ENCODE peak calls at places on chromosomes 3 and 15, in eight cellular contexts. One of them, this sample, is unnamed.

GRCh38 chr15:74769463-74770025 is 12.3 kb upstream of the CSK start:
- DNase-seq in hepatocyte: no peak
- DNase-seq in HCT116: no peak
- DNase-seq in NCI-H1092: no peak
- DNase-seq in cardiac muscle cell: no peak
- DNase-seq in effector memory CD8-positive, alpha-beta T cell: no peak
- DNase-seq in NCI-H1105: no peak
- DNase-seq in T-helper 1 cell: no peak
- DNase-seq in this sample: no peak

GRCh38 chr3:99808163-99808794 is 9.4 kb upstream of the CMSS1 start:
- DNase-seq in hepatocyte: peak
- DNase-seq in HCT116: peak
- DNase-seq in NCI-H1092: peak
- DNase-seq in cardiac muscle cell: peak
- DNase-seq in effector memory CD8-positive, alpha-beta T cell: peak
- DNase-seq in NCI-H1105: peak
- DNase-seq in T-helper 1 cell: peak
- DNase-seq in this sample: peak

GRCh38 chr3:128426128-128426921 is 40.4 kb downstream of the DNAJB8 start:
- DNase-seq in hepatocyte: peak
- DNase-seq in HCT116: no peak
- DNase-seq in NCI-H1092: no peak
- DNase-seq in cardiac muscle cell: peak
- DNase-seq in effector memory CD8-positive, alpha-beta T cell: peak
- DNase-seq in NCI-H1105: no peak
- DNase-seq in T-helper 1 cell: peak
- DNase-seq in this sample: peak

GRCh38 chr15:71659730-71660067 is 150.7 kb upstream of the NR2E3 start:
- DNase-seq in hepatocyte: no peak
- DNase-seq in HCT116: no peak
- DNase-seq in NCI-H1092: no peak
- DNase-seq in cardiac muscle cell: no peak
- DNase-seq in effector memory CD8-positive, alpha-beta T cell: no peak
- DNase-seq in NCI-H1105: no peak
- DNase-seq in T-helper 1 cell: no peak
- DNase-seq in this sample: no peak

GRCh38 chr3:59426851-59427565 is 377.2 kb upstream of the CFAP20DC start:
- DNase-seq in hepatocyte: no peak
- DNase-seq in HCT116: no peak
- DNase-seq in NCI-H1092: no peak
- DNase-seq in cardiac muscle cell: peak
- DNase-seq in effector memory CD8-positive, alpha-beta T cell: no peak
- DNase-seq in NCI-H1105: no peak
- DNase-seq in T-helper 1 cell: no peak
- DNase-seq in this sample: no peak

GRCh38 chr3:105827959-105828358 is 40.9 kb downstream of the CBLB start:
- DNase-seq in hepatocyte: peak
- DNase-seq in HCT116: peak
- DNase-seq in NCI-H1092: no peak
- DNase-seq in cardiac muscle cell: peak
- DNase-seq in effector memory CD8-positive, alpha-beta T cell: no peak
- DNase-seq in NCI-H1105: no peak
- DNase-seq in T-helper 1 cell: no peak
- DNase-seq in this sample: no peak

GRCh38 chr15:64982472-64982871 is 7.2 kb downstream of the SPG21 start:
- DNase-seq in hepatocyte: no peak
- DNase-seq in HCT116: no peak
- DNase-seq in NCI-H1092: no peak
- DNase-seq in cardiac muscle cell: no peak
- DNase-seq in effector memory CD8-positive, alpha-beta T cell: no peak
- DNase-seq in NCI-H1105: no peak
- DNase-seq in T-helper 1 cell: no peak
- DNase-seq in this sample: no peak

GRCh38 chr3:71753716-71754609 is at the start of gene GPR27:
- DNase-seq in hepatocyte: peak
- DNase-seq in HCT116: no peak
- DNase-seq in NCI-H1092: peak
- DNase-seq in cardiac muscle cell: peak
- DNase-seq in effector memory CD8-positive, alpha-beta T cell: no peak
- DNase-seq in NCI-H1105: no peak
- DNase-seq in T-helper 1 cell: no peak
- DNase-seq in this sample: no peak

GRCh38 chr3:66432041-66432766 is 68.6 kb downstream of the LRIG1 start:
- DNase-seq in hepatocyte: no peak
- DNase-seq in HCT116: no peak
- DNase-seq in NCI-H1092: no peak
- DNase-seq in cardiac muscle cell: no peak
- DNase-seq in effector memory CD8-positive, alpha-beta T cell: no peak
- DNase-seq in NCI-H1105: no peak
- DNase-seq in T-helper 1 cell: no peak
- DNase-seq in this sample: no peak

GRCh38 chr15:64851503-64851840 is 9.8 kb downstream of the PLEKHO2 start:
- DNase-seq in hepatocyte: peak
- DNase-seq in HCT116: no peak
- DNase-seq in NCI-H1092: no peak
- DNase-seq in cardiac muscle cell: peak
- DNase-seq in effector memory CD8-positive, alpha-beta T cell: no peak
- DNase-seq in NCI-H1105: no peak
- DNase-seq in T-helper 1 cell: no peak
- DNase-seq in this sample: no peak

GRCh38 chr3:182713743-182714517 is 79.4 kb upstream of the ATP11B start:
- DNase-seq in hepatocyte: peak
- DNase-seq in HCT116: peak
- DNase-seq in NCI-H1092: no peak
- DNase-seq in cardiac muscle cell: peak
- DNase-seq in effector memory CD8-positive, alpha-beta T cell: no peak
- DNase-seq in NCI-H1105: peak
- DNase-seq in T-helper 1 cell: no peak
- DNase-seq in this sample: peak

GRCh38 chr3:27216955-27217552 is 152.1 kb downstream of the NEK10 start:
- DNase-seq in hepatocyte: no peak
- DNase-seq in HCT116: no peak
- DNase-seq in NCI-H1092: no peak
- DNase-seq in cardiac muscle cell: peak
- DNase-seq in effector memory CD8-positive, alpha-beta T cell: no peak
- DNase-seq in NCI-H1105: no peak
- DNase-seq in T-helper 1 cell: no peak
- DNase-seq in this sample: no peak

GRCh38 chr3:14472471-14473351 is 67.4 kb downstream of the GRIP2 start:
- DNase-seq in hepatocyte: peak
- DNase-seq in HCT116: peak
- DNase-seq in NCI-H1092: no peak
- DNase-seq in cardiac muscle cell: peak
- DNase-seq in effector memory CD8-positive, alpha-beta T cell: no peak
- DNase-seq in NCI-H1105: no peak
- DNase-seq in T-helper 1 cell: no peak
- DNase-seq in this sample: no peak

GRCh38 chr3:39150803-39151631 is 2.4 kb downstream of the CSRNP1 start:
- DNase-seq in hepatocyte: peak
- DNase-seq in HCT116: no peak
- DNase-seq in NCI-H1092: no peak
- DNase-seq in cardiac muscle cell: peak
- DNase-seq in effector memory CD8-positive, alpha-beta T cell: no peak
- DNase-seq in NCI-H1105: no peak
- DNase-seq in T-helper 1 cell: no peak
- DNase-seq in this sample: peak

GRCh38 chr3:55543228-55543627 is 56.1 kb upstream of the WNT5A start:
- DNase-seq in hepatocyte: no peak
- DNase-seq in HCT116: no peak
- DNase-seq in NCI-H1092: no peak
- DNase-seq in cardiac muscle cell: no peak
- DNase-seq in effector memory CD8-positive, alpha-beta T cell: no peak
- DNase-seq in NCI-H1105: no peak
- DNase-seq in T-helper 1 cell: no peak
- DNase-seq in this sample: no peak

GRCh38 chr15:49168026-49168425 is 2.0 kb upstream of the GALK2 start:
- DNase-seq in hepatocyte: no peak
- DNase-seq in HCT116: no peak
- DNase-seq in NCI-H1092: no peak
- DNase-seq in cardiac muscle cell: no peak
- DNase-seq in effector memory CD8-positive, alpha-beta T cell: no peak
- DNase-seq in NCI-H1105: no peak
- DNase-seq in T-helper 1 cell: no peak
- DNase-seq in this sample: no peak

GRCh38 chr3:23877324-23877980 is 39.3 kb downstream of the NKIRAS1 start:
- DNase-seq in hepatocyte: no peak
- DNase-seq in HCT116: no peak
- DNase-seq in NCI-H1092: no peak
- DNase-seq in cardiac muscle cell: peak
- DNase-seq in effector memory CD8-positive, alpha-beta T cell: no peak
- DNase-seq in NCI-H1105: no peak
- DNase-seq in T-helper 1 cell: no peak
- DNase-seq in this sample: no peak

GRCh38 chr3:162684260-162684659 is 1187.7 kb downstream of the OTOL1 start:
- DNase-seq in hepatocyte: no peak
- DNase-seq in HCT116: no peak
- DNase-seq in NCI-H1092: no peak
- DNase-seq in cardiac muscle cell: no peak
- DNase-seq in effector memory CD8-positive, alpha-beta T cell: no peak
- DNase-seq in NCI-H1105: no peak
- DNase-seq in T-helper 1 cell: no peak
- DNase-seq in this sample: no peak

GRCh38 chr3:77906102-77906709 is 866.3 kb downstream of the ROBO2 start:
- DNase-seq in hepatocyte: no peak
- DNase-seq in HCT116: no peak
- DNase-seq in NCI-H1092: no peak
- DNase-seq in cardiac muscle cell: no peak
- DNase-seq in effector memory CD8-positive, alpha-beta T cell: no peak
- DNase-seq in NCI-H1105: no peak
- DNase-seq in T-helper 1 cell: no peak
- DNase-seq in this sample: no peak

GRCh38 chr3:13750731-13751130 is 129.1 kb downstream of the WNT7A start:
- DNase-seq in hepatocyte: no peak
- DNase-seq in HCT116: no peak
- DNase-seq in NCI-H1092: no peak
- DNase-seq in cardiac muscle cell: no peak
- DNase-seq in effector memory CD8-positive, alpha-beta T cell: no peak
- DNase-seq in NCI-H1105: no peak
- DNase-seq in T-helper 1 cell: no peak
- DNase-seq in this sample: no peak

GRCh38 chr15:80777137-80777536 is 2.0 kb upstream of the CEMIP start:
- DNase-seq in hepatocyte: peak
- DNase-seq in HCT116: no peak
- DNase-seq in NCI-H1092: no peak
- DNase-seq in cardiac muscle cell: peak
- DNase-seq in effector memory CD8-positive, alpha-beta T cell: no peak
- DNase-seq in NCI-H1105: no peak
- DNase-seq in T-helper 1 cell: no peak
- DNase-seq in this sample: no peak

GRCh38 chr15:33279613-33280205 is 31.1 kb upstream of the RYR3 start:
- DNase-seq in hepatocyte: no peak
- DNase-seq in HCT116: no peak
- DNase-seq in NCI-H1092: no peak
- DNase-seq in cardiac muscle cell: no peak
- DNase-seq in effector memory CD8-positive, alpha-beta T cell: no peak
- DNase-seq in NCI-H1105: no peak
- DNase-seq in T-helper 1 cell: no peak
- DNase-seq in this sample: no peak

GRCh38 chr3:15356186-15356585 is 23.8 kb upstream of the SH3BP5 start:
- DNase-seq in hepatocyte: peak
- DNase-seq in HCT116: no peak
- DNase-seq in NCI-H1092: no peak
- DNase-seq in cardiac muscle cell: no peak
- DNase-seq in effector memory CD8-positive, alpha-beta T cell: no peak
- DNase-seq in NCI-H1105: no peak
- DNase-seq in T-helper 1 cell: no peak
- DNase-seq in this sample: no peak

GRCh38 chr3:43054754-43055153 is 51.1 kb downstream of the POMGNT2 start:
- DNase-seq in hepatocyte: no peak
- DNase-seq in HCT116: no peak
- DNase-seq in NCI-H1092: no peak
- DNase-seq in cardiac muscle cell: no peak
- DNase-seq in effector memory CD8-positive, alpha-beta T cell: no peak
- DNase-seq in NCI-H1105: no peak
- DNase-seq in T-helper 1 cell: no peak
- DNase-seq in this sample: no peak

GRCh38 chr3:169669816-169670215 is 6.3 kb upstream of the MECOM start:
- DNase-seq in hepatocyte: no peak
- DNase-seq in HCT116: no peak
- DNase-seq in NCI-H1092: no peak
- DNase-seq in cardiac muscle cell: no peak
- DNase-seq in effector memory CD8-positive, alpha-beta T cell: no peak
- DNase-seq in NCI-H1105: no peak
- DNase-seq in T-helper 1 cell: no peak
- DNase-seq in this sample: no peak

GRCh38 chr3:197031315-197032285 is 2.0 kb upstream of the MELTF start:
- DNase-seq in hepatocyte: peak
- DNase-seq in HCT116: peak
- DNase-seq in NCI-H1092: no peak
- DNase-seq in cardiac muscle cell: peak
- DNase-seq in effector memory CD8-positive, alpha-beta T cell: no peak
- DNase-seq in NCI-H1105: no peak
- DNase-seq in T-helper 1 cell: no peak
- DNase-seq in this sample: no peak

GRCh38 chr15:64112077-64112772 is 16.4 kb downstream of the SNX1 start:
- DNase-seq in hepatocyte: peak
- DNase-seq in HCT116: no peak
- DNase-seq in NCI-H1092: no peak
- DNase-seq in cardiac muscle cell: peak
- DNase-seq in effector memory CD8-positive, alpha-beta T cell: no peak
- DNase-seq in NCI-H1105: no peak
- DNase-seq in T-helper 1 cell: no peak
- DNase-seq in this sample: no peak

GRCh38 chr3:177468331-177468730 is 271.0 kb upstream of the TBL1XR1 start:
- DNase-seq in hepatocyte: no peak
- DNase-seq in HCT116: no peak
- DNase-seq in NCI-H1092: no peak
- DNase-seq in cardiac muscle cell: peak
- DNase-seq in effector memory CD8-positive, alpha-beta T cell: no peak
- DNase-seq in NCI-H1105: no peak
- DNase-seq in T-helper 1 cell: no peak
- DNase-seq in this sample: no peak

GRCh38 chr15:29425864-29426263 is 156.2 kb upstream of the NSMCE3 start:
- DNase-seq in hepatocyte: no peak
- DNase-seq in HCT116: no peak
- DNase-seq in NCI-H1092: no peak
- DNase-seq in cardiac muscle cell: no peak
- DNase-seq in effector memory CD8-positive, alpha-beta T cell: no peak
- DNase-seq in NCI-H1105: no peak
- DNase-seq in T-helper 1 cell: no peak
- DNase-seq in this sample: no peak

GRCh38 chr3:2862366-2862765 is 247.8 kb downstream of the IL5RA start:
- DNase-seq in hepatocyte: no peak
- DNase-seq in HCT116: no peak
- DNase-seq in NCI-H1092: no peak
- DNase-seq in cardiac muscle cell: no peak
- DNase-seq in effector memory CD8-positive, alpha-beta T cell: no peak
- DNase-seq in NCI-H1105: no peak
- DNase-seq in T-helper 1 cell: no peak
- DNase-seq in this sample: no peak

GRCh38 chr15:75107905-75108838 is 84.8 kb downstream of the PPCDC start:
- DNase-seq in hepatocyte: peak
- DNase-seq in HCT116: peak
- DNase-seq in NCI-H1092: no peak
- DNase-seq in cardiac muscle cell: peak
- DNase-seq in effector memory CD8-positive, alpha-beta T cell: peak
- DNase-seq in NCI-H1105: no peak
- DNase-seq in T-helper 1 cell: peak
- DNase-seq in this sample: no peak

GRCh38 chr15:85543741-85544155 is 163.3 kb downstream of the AKAP13 start:
- DNase-seq in hepatocyte: peak
- DNase-seq in HCT116: no peak
- DNase-seq in NCI-H1092: no peak
- DNase-seq in cardiac muscle cell: no peak
- DNase-seq in effector memory CD8-positive, alpha-beta T cell: peak
- DNase-seq in NCI-H1105: peak
- DNase-seq in T-helper 1 cell: no peak
- DNase-seq in this sample: peak

This sample was measured in CD8-positive, alpha-beta memory T cell.